ENCODE peak calls at places on chromosomes 13 and 19, in seven cellular contexts. Z is stimulated activated CD4-positive, alpha-beta T cell treated with anti-CD3 and anti-CD28 coated beads, Interleukin-1b, Interleukin-23, amount 100 ng/mL, for 1 hour; G is AML-193; Y is heart left ventricle; S is A673; X is B cell; H is ureter. D is an unnamed sample.

GRCh38 chr13:48220592-48221300 is 12.3 kb upstream of the ITM2B start:
- DNase-seq in Z (no peak), G (peak; percentile 21), Y (no peak), S (no peak), X (no peak), H (no peak), D (no peak)

GRCh38 chr13:51644649-51645048 is 60.4 kb downstream of the WDFY2 start:
- DNase-seq in Z (no peak), G (no peak), Y (no peak), S (no peak), X (no peak), H (no peak), D (peak; percentile 23)

GRCh38 chr19:32881766-32882165 is 12.2 kb upstream of the SLC7A9 start:
- DNase-seq in Z (no peak), G (no peak), Y (no peak), S (no peak), X (no peak), H (no peak), D (no peak)

GRCh38 chr13:42181381-42181953 is 90.5 kb upstream of the AKAP11 start:
- DNase-seq in Z (no peak), G (no peak), Y (no peak), S (no peak), X (no peak), H (no peak), D (no peak)

GRCh38 chr13:113209336-113209879 is at the start of gene CUL4A:
- DNase-seq in Z (peak; percentile 41), G (peak; percentile 40), Y (peak; percentile 85), S (peak; percentile 86), X (peak; percentile 88), H (peak; percentile 77), D (no peak)

GRCh38 chr13:39159393-39159792 is 121.1 kb downstream of the NHLRC3 start:
- DNase-seq in Z (no peak), G (no peak), Y (no peak), S (peak; percentile 71), X (no peak), H (no peak), D (no peak)

GRCh38 chr13:71864981-71865857 is 1.8 kb downstream of the DACH1 start:
- DNase-seq in Z (no peak), G (no peak), Y (peak; percentile 28), S (peak; percentile 23), X (peak; percentile 33), H (peak; percentile 43), D (no peak)

GRCh38 chr13:29465741-29466293 is 129.7 kb downstream of the SLC7A1 start:
- DNase-seq in Z (no peak), G (no peak), Y (peak; percentile 40), S (no peak), X (no peak), H (no peak), D (no peak)

GRCh38 chr13:21703846-21704245 is 33.0 kb downstream of the FGF9 start:
- DNase-seq in Z (no peak), G (no peak), Y (no peak), S (no peak), X (no peak), H (no peak), D (no peak)

GRCh38 chr19:50705422-50706019 is 14.1 kb downstream of the SHANK1 start:
- DNase-seq in Z (no peak), G (peak; percentile 41), Y (no peak), S (peak; percentile 92), X (peak; percentile 66), H (no peak), D (no peak)

GRCh38 chr13:110415669-110416068 is 108.6 kb downstream of the COL4A2 start:
- DNase-seq in Z (no peak), G (no peak), Y (no peak), S (no peak), X (no peak), H (no peak), D (no peak)

GRCh38 chr19:10984166-10984735 is 23.4 kb downstream of the SMARCA4 start:
- DNase-seq in Z (no peak), G (no peak), Y (no peak), S (no peak), X (no peak), H (no peak), D (no peak)

GRCh38 chr13:100382787-100383186 is 205.8 kb downstream of the GGACT start:
- DNase-seq in Z (no peak), G (no peak), Y (no peak), S (no peak), X (no peak), H (no peak), D (no peak)

GRCh38 chr19:48896191-48896720 is 2.3 kb downstream of the TULP2 start:
- DNase-seq in Z (no peak), G (no peak), Y (peak; percentile 62), S (peak; percentile 53), X (peak; percentile 73), H (peak; percentile 77), D (no peak)

GRCh38 chr13:34246511-34246910 is 428.6 kb downstream of the RFC3 start:
- DNase-seq in Z (no peak), G (no peak), Y (no peak), S (no peak), X (no peak), H (no peak), D (no peak)

GRCh38 chr13:36088463-36088862 is 42.7 kb downstream of the DCLK1 start:
- DNase-seq in Z (no peak), G (no peak), Y (no peak), S (no peak), X (no peak), H (no peak), D (no peak)

GRCh38 chr19:30679789-30680188 is 307.6 kb downstream of the ZNF536 start:
- DNase-seq in Z (no peak), G (no peak), Y (no peak), S (no peak), X (no peak), H (no peak), D (no peak)

GRCh38 chr13:46640843-46641242 is 87.9 kb downstream of the LRCH1 start:
- DNase-seq in Z (no peak), G (no peak), Y (no peak), S (no peak), X (no peak), H (no peak), D (no peak)

GRCh38 chr19:17302391-17303166 is 646 bp downstream of the ABHD8 start:
- DNase-seq in Z (no peak), G (peak; percentile 27), Y (no peak), S (no peak), X (peak; percentile 56), H (no peak), D (no peak)

GRCh38 chr19:8552810-8553209 is 24.4 kb downstream of the MYO1F start:
- DNase-seq in Z (no peak), G (no peak), Y (no peak), S (peak; percentile 80), X (no peak), H (no peak), D (no peak)

D was measured in GM04503.